ENCODE peak calls at places on chromosome 21, in five cellular contexts. C is Daoy; D is CD8-positive, alpha-beta T cell; S is dorsolateral prefrontal cortex; G is cardiac fibroblast. P is an unnamed sample.

GRCh38 chr21:41901099-41901498 is 22.0 kb upstream of the PRDM15 start:
- DNase-seq in C (no peak), D (no peak), S (no peak), G (no peak), P (no peak)

GRCh38 chr21:21860888-21861287 is 862.7 kb downstream of the NCAM2 start:
- DNase-seq in C (no peak), D (no peak), S (no peak), G (peak), P (no peak)

GRCh38 chr21:39384674-39385298 is 35.9 kb upstream of the HMGN1 start:
- DNase-seq in C (peak), D (no peak), S (no peak), G (no peak), P (no peak)

GRCh38 chr21:42456457-42456856 is 39.6 kb downstream of the RSPH1 start:
- DNase-seq in C (peak), D (peak), S (no peak), G (no peak), P (no peak)

GRCh38 chr21:31557421-31557955 is 102.0 kb upstream of the SOD1 start:
- DNase-seq in C (peak), D (peak), S (peak), G (no peak), P (no peak)

GRCh38 chr21:37407719-37408455 is 41.3 kb downstream of the DYRK1A start:
- DNase-seq in C (no peak), D (no peak), S (no peak), G (peak), P (no peak)

GRCh38 chr21:21188513-21189188 is 190.4 kb downstream of the NCAM2 start:
- DNase-seq in C (no peak), D (no peak), S (no peak), G (peak), P (no peak)

GRCh38 chr21:38351176-38351959 is 94.6 kb downstream of the KCNJ15 start:
- DNase-seq in C (peak), D (no peak), S (no peak), G (peak), P (no peak)

GRCh38 chr21:24658926-24659325 is 948.4 kb downstream of the MRPL39 start:
- DNase-seq in C (no peak), D (no peak), S (no peak), G (no peak), P (no peak)

GRCh38 chr21:25908495-25908894 is 173.7 kb downstream of the GABPA start:
- DNase-seq in C (no peak), D (no peak), S (no peak), G (no peak), P (no peak)

GRCh38 chr21:41726970-41727783 is 39.7 kb downstream of the RIPK4 start:
- DNase-seq in C (peak), D (no peak), S (no peak), G (peak), P (peak)